ENCODE peak calls at places on chromosome 5, in four cellular contexts. J is fibroblast of villous mesenchyme, V is H7, O is NT2/D1. U is an unnamed sample.

GRCh38 chr5:90843443-90843842 is 284.8 kb downstream of the ADGRV1 start:
- DNase-seq in O (no peak), J (no peak), V (no peak), U (no peak)

GRCh38 chr5:7464182-7464581 is 68.2 kb downstream of the ADCY2 start:
- DNase-seq in J (no peak), O (no peak), V (no peak), U (no peak)

GRCh38 chr5:128015478-128015877 is 68.1 kb upstream of the SLC12A2 start:
- DNase-seq in J (no peak), V (no peak), O (no peak), U (no peak)

GRCh38 chr5:132100672-132101261 is 27.2 kb downstream of the CSF2 start:
- DNase-seq in V (no peak), J (no peak), O (no peak), U (no peak)

GRCh38 chr5:132364319-132364718 is 5.2 kb upstream of the SLC22A5 start:
- DNase-seq in V (no peak), J (peak), O (no peak), U (peak)

GRCh38 chr5:10157085-10157669 is 92.5 kb downstream of the ATPSCKMT start:
- DNase-seq in J (no peak), O (no peak), V (peak), U (no peak)

GRCh38 chr5:112366987-112367386 is 52.1 kb downstream of the EPB41L4A start:
- DNase-seq in O (no peak), V (peak), J (no peak), U (peak)

GRCh38 chr5:124909734-124910133 is 163.3 kb upstream of the ZNF608 start:
- DNase-seq in J (no peak), V (no peak), O (no peak), U (no peak)

GRCh38 chr5:20959347-20959746 is 971.3 kb upstream of the CDH18 start:
- DNase-seq in J (no peak), O (no peak), V (no peak), U (no peak)

GRCh38 chr5:74185599-74185998 is 454.9 kb downstream of the ENC1 start:
- DNase-seq in V (no peak), J (no peak), O (no peak), U (no peak)

GRCh38 chr5:138274189-138274853 is at the start of gene GFRA3:
- DNase-seq in O (no peak), J (peak), V (peak), U (peak)

GRCh38 chr5:150580917-150581316 is 59.5 kb upstream of the SYNPO start:
- DNase-seq in J (no peak), O (no peak), V (no peak), U (no peak)

GRCh38 chr5:78511116-78511906 is 137.3 kb downstream of the LHFPL2 start:
- DNase-seq in J (no peak), O (no peak), V (no peak), U (no peak)

GRCh38 chr5:68176802-68177479 is 38.6 kb upstream of the PIK3R1 start:
- DNase-seq in O (no peak), J (no peak), V (no peak), U (no peak)

GRCh38 chr5:68924490-68925145 is 169.2 kb upstream of the SLC30A5 start:
- DNase-seq in J (peak), O (no peak), V (no peak), U (peak)

GRCh38 chr5:139273322-139273571 is 20.3 kb upstream of the MATR3 start:
- DNase-seq in J (no peak), O (no peak), V (peak), U (no peak)

GRCh38 chr5:139064613-139065012 is 133.6 kb downstream of the SIL1 start:
- DNase-seq in V (no peak), J (no peak), O (no peak), U (no peak)

GRCh38 chr5:5116953-5117352 is 23.2 kb upstream of the ADAMTS16 start:
- DNase-seq in J (no peak), O (no peak), V (no peak), U (no peak)

GRCh38 chr5:40877371-40877988 is 31.8 kb upstream of the C7 start:
- DNase-seq in J (no peak), O (no peak), V (no peak), U (no peak)

GRCh38 chr5:179297026-179297425 is 48.2 kb downstream of the ADAMTS2 start:
- DNase-seq in J (no peak), O (no peak), V (no peak), U (no peak)

GRCh38 chr5:141747646-141748229 is 65.7 kb upstream of the ARAP3 start:
- DNase-seq in V (peak), J (no peak), O (no peak), U (no peak)

GRCh38 chr5:94793113-94793815 is 174.8 kb downstream of the SLF1 start:
- DNase-seq in J (peak), O (no peak), V (no peak), U (peak)

GRCh38 chr5:67344870-67345269 is 148.3 kb upstream of the CD180 start:
- DNase-seq in V (no peak), J (no peak), O (no peak), U (no peak)

GRCh38 chr5:171612749-171613148 is 172.9 kb upstream of the SMIM23 start:
- DNase-seq in V (no peak), O (no peak), J (no peak), U (no peak)

GRCh38 chr5:130386155-130386554 is 481.9 kb downstream of the CHSY3 start:
- DNase-seq in J (peak), V (no peak), O (no peak), U (peak)

GRCh38 chr5:176740702-176741565 is 69.4 kb upstream of the UNC5A start:
- DNase-seq in O (no peak), J (no peak), V (peak), U (no peak)

GRCh38 chr5:134139891-134140469 is 25.5 kb downstream of the TCF7 start:
- DNase-seq in J (no peak), O (no peak), V (no peak), U (no peak)

GRCh38 chr5:53481887-53482716 is 1.7 kb downstream of the FST start:
- DNase-seq in V (peak), O (no peak), J (peak), U (peak)

GRCh38 chr5:54173251-54173650 is 137.1 kb downstream of the ARL15 start:
- DNase-seq in V (no peak), O (no peak), J (peak), U (no peak)

GRCh38 chr5:122757268-122757667 is 17.6 kb upstream of the SNX2 start:
- DNase-seq in J (no peak), V (no peak), O (no peak), U (no peak)

GRCh38 chr5:165397521-165397920 is 1892.1 kb downstream of the MAT2B start:
- DNase-seq in V (no peak), O (no peak), J (no peak), U (no peak)

GRCh38 chr5:57166250-57166649 is 7.6 kb upstream of the GPBP1 start:
- DNase-seq in V (no peak), J (peak), O (no peak), U (peak)

GRCh38 chr5:16896767-16897166 is 39.3 kb downstream of the MYO10 start:
- DNase-seq in J (no peak), V (no peak), O (no peak), U (no peak)

GRCh38 chr5:16897284-16897704 is 38.8 kb downstream of the MYO10 start:
- DNase-seq in V (no peak), J (peak), O (no peak), U (peak)

GRCh38 chr5:16891043-16891442 is 45.0 kb downstream of the MYO10 start:
- DNase-seq in J (peak), V (no peak), O (no peak), U (no peak)

GRCh38 chr5:16897800-16898199 is 38.3 kb downstream of the MYO10 start:
- DNase-seq in O (no peak), J (no peak), V (no peak), U (no peak)

GRCh38 chr5:16894236-16895057 is 41.6 kb downstream of the MYO10 start:
- DNase-seq in O (no peak), V (peak), J (peak), U (peak)
- H3K4me3 ChIP-seq in O (no peak), V (no peak), J (no peak), U (no peak)

GRCh38 chr5:142837274-142837673 is 67.1 kb downstream of the ARHGAP26 start:
- DNase-seq in J (peak), O (no peak), V (no peak), U (no peak)
- H3K4me3 ChIP-seq in J (no peak), O (no peak), V (no peak), U (no peak)

GRCh38 chr5:36691993-36692392 is 85.6 kb downstream of the SLC1A3 start:
- DNase-seq in J (no peak), O (no peak), V (no peak), U (no peak)

GRCh38 chr5:36689225-36689624 is 82.8 kb downstream of the SLC1A3 start:
- DNase-seq in J (peak), O (no peak), V (peak), U (peak)

GRCh38 chr5:36691241-36691640 is 84.8 kb downstream of the SLC1A3 start:
- DNase-seq in O (no peak), V (no peak), J (no peak), U (no peak)

GRCh38 chr5:36688722-36689121 is 82.3 kb downstream of the SLC1A3 start:
- DNase-seq in J (peak), O (no peak), V (peak), U (peak)

GRCh38 chr5:36690041-36690941 is 83.9 kb downstream of the SLC1A3 start:
- DNase-seq in V (peak), O (peak), J (peak), U (peak)
- H3K4me3 ChIP-seq in V (peak), O (peak), J (peak), U (peak)

GRCh38 chr5:32713396-32714381 is 2.6 kb downstream of the NPR3 start:
- DNase-seq in J (no peak), V (peak), O (no peak), U (peak)
- H3K4me3 ChIP-seq in J (peak), V (peak), O (peak), U (peak)

DNA sequence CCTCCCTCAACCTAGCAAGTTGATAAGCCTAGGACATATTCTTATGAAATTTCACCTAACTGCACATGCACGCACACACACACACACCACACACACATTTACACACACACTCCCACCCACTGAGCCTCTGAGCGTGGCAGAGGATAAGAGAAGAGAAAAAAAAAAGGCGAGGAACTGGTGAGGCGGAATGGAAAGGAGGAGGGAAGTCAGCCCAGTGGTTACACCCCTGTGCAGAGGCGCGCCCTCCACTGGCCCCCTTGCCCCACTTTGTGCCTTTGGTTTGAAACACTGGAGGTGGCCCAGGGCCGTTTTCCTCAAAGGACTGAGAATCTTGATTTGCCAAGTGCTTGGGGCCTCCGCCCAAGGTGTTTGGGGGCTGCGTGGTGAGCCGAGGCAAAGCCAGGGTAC is 20.7 kb downstream of the NR2F1 start:
- DNase-seq in V (peak), J (peak), O (no peak), U (peak)
- H3K4me3 ChIP-seq in V (no peak), J (peak), O (no peak), U (peak)

GRCh38 chr5:169637085-169637855 is at the start of gene DOCK2:
- DNase-seq in O (no peak), V (peak), J (no peak), U (no peak)
- H3K4me3 ChIP-seq in O (no peak), V (peak), J (peak), U (peak)

DNA sequence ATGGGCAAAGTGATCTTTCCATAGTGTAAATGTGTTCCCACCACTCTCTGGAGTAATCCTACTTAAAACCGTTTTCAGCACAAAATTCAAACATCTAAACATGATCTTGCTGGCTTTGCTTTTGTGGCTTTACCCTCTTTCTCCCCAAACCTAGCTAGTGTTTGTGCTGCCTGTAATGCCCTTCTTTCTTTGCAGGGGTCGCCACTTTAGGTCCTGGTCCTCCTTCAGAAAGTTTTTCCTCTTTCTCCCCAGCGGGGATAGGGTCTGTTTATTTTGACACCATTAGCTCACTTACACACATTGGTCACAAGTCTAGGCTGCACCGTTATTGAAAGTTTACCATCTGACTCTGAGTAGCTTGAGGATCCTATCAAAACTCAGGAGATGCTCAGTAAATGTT is 736 bp upstream of the HSD17B4 start:
- DNase-seq in J (no peak), O (no peak), V (peak), U (no peak)
- H3K4me3 ChIP-seq in J (no peak), O (no peak), V (no peak), U (no peak)

GRCh38 chr5:11385251-11385900 is 518.9 kb downstream of the CTNND2 start:
- DNase-seq in O (no peak), V (no peak), J (no peak), U (no peak)

GRCh38 chr5:11387382-11387781 is 516.9 kb downstream of the CTNND2 start:
- DNase-seq in O (no peak), V (no peak), J (no peak), U (no peak)

GRCh38 chr5:11385901-11386293 is 518.3 kb downstream of the CTNND2 start:
- DNase-seq in J (no peak), O (peak), V (peak), U (no peak)

GRCh38 chr5:11383506-11384095 is 520.6 kb downstream of the CTNND2 start:
- DNase-seq in J (no peak), O (no peak), V (no peak), U (no peak)

DNA sequence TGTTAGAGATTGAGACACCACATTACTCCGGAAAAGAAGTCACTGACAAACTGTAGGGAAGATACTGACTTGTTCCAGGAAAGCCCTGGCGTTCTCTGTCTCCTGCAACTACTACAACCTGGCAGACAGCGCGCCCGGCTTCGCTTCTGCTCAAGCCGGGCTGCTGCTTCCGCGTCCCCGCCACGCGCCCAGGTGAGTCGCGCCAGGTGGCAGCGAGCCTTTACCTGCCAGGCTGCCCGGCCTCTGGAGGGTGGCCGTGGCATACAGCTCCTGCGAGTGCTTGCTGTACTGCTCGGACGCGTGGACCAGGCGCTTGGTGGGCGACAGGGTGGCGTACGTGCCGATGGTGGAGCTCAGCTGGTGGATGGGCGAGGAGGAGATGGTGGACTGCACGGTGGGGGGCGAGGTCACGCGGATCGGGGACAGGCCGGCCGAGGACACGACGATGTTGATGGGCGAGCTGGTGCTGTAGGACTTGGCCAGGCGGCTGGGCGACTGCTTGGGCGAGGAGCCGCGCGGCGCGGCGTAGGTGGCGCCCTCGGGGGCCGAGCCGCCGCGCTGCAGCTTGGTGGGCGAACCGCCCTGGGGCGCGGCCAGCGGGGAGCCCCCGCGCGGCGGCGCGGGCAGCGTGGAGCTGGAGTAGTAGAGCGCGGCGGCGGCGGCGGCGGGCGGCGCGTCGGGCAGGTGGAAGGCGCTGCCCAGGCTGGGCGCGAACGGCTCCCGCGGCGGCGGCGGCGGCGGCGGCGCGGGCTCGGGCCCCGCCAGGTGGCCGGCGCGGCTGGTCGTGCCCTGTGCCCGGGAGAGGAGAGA is 519.6 kb downstream of the CTNND2 start:
- DNase-seq in V (peak), J (no peak), O (no peak), U (no peak)
- H3K4me3 ChIP-seq in V (peak), J (no peak), O (peak), U (no peak)

DNA sequence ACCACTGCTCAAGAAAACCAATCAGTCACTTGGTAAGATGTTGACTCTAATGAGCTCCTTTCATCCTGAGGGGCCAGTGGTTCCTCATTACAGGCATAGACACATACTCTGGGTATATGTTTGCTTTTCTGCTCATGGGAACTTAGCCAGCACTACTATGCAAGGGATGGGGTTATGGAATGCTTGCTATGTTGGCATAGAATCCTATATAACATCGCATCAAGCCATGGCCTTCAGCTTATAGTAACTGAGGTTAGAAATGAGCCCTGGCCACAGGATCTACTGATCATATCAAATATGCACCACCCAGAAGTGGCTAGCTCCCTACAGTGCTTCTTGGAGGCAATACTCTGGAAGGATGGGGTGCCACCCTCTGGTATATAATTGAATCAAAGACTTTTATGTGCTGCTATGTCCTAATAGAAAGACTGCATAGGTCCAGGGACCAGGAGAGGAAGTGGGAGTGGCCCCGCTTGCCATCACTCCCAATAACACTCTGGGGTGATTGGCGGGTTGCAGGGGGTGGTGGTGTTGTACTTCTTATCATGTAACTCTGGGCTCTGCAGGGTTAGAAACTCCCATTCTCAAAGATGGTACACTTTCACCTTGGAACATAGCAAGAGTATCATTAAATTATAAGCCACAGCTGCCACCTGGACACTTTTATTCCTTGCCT is 70.3 kb downstream of the ZNF366 start:
- DNase-seq in J (no peak), V (no peak), O (no peak), U (peak)
- H3K4me3 ChIP-seq in J (no peak), V (no peak), O (no peak), U (no peak)

GRCh38 chr5:84383296-84383815 is 1.3 kb downstream of the EDIL3 start:
- DNase-seq in O (no peak), V (peak), J (no peak), U (no peak)
- H3K4me3 ChIP-seq in O (peak), V (peak), J (peak), U (peak)

U was measured in choroid plexus epithelial cell.